ENCODE peak calls at places on chromosomes 4 and X, in five cellular contexts. One of them, this sample, is unnamed.

GRCh38 chrX:39619182-39620009 is 478.4 kb downstream of the BCOR start:
- DNase-seq in NCI-H510A: peak
- DNase-seq in activated gamma-delta T cell treated with Interleukin-2 at 50 U/mL for 16 hours: no peak
- DNase-seq in NCI-H1417: no peak
- DNase-seq in heart right ventricle: no peak
- DNase-seq in this sample: no peak

GRCh38 chr4:8322794-8323704 is 53.5 kb downstream of the HTRA3 start:
- DNase-seq in heart right ventricle: no peak
- DNase-seq in NCI-H510A: no peak
- DNase-seq in NCI-H1417: no peak
- DNase-seq in activated gamma-delta T cell treated with Interleukin-2 at 50 U/mL for 16 hours: peak
- DNase-seq in this sample: no peak

GRCh38 chr4:40307627-40308497 is 27.3 kb upstream of the CHRNA9 start:
- DNase-seq in NCI-H510A: no peak
- DNase-seq in heart right ventricle: peak
- DNase-seq in NCI-H1417: no peak
- DNase-seq in activated gamma-delta T cell treated with Interleukin-2 at 50 U/mL for 16 hours: peak
- DNase-seq in this sample: no peak

GRCh38 chrX:92283298-92283697 is 504.1 kb downstream of the PCDH11X start:
- DNase-seq in activated gamma-delta T cell treated with Interleukin-2 at 50 U/mL for 16 hours: no peak
- DNase-seq in heart right ventricle: no peak
- DNase-seq in NCI-H510A: no peak
- DNase-seq in NCI-H1417: no peak
- DNase-seq in this sample: no peak

GRCh38 chrX:114619874-114620273 is 36.0 kb downstream of the HTR2C start:
- DNase-seq in heart right ventricle: no peak
- DNase-seq in NCI-H1417: no peak
- DNase-seq in activated gamma-delta T cell treated with Interleukin-2 at 50 U/mL for 16 hours: no peak
- DNase-seq in NCI-H510A: no peak
- DNase-seq in this sample: peak

GRCh38 chr4:90582087-90582486 is 454.9 kb downstream of the CCSER1 start:
- DNase-seq in NCI-H510A: no peak
- DNase-seq in heart right ventricle: no peak
- DNase-seq in NCI-H1417: no peak
- DNase-seq in activated gamma-delta T cell treated with Interleukin-2 at 50 U/mL for 16 hours: no peak
- DNase-seq in this sample: no peak

GRCh38 chr4:147772459-147772969 is 40.6 kb downstream of the ARHGAP10 start:
- DNase-seq in NCI-H510A: no peak
- DNase-seq in heart right ventricle: no peak
- DNase-seq in NCI-H1417: no peak
- DNase-seq in activated gamma-delta T cell treated with Interleukin-2 at 50 U/mL for 16 hours: no peak
- DNase-seq in this sample: peak

GRCh38 chrX:54785901-54786300 is 12.2 kb downstream of the ITIH6 start:
- DNase-seq in NCI-H1417: no peak
- DNase-seq in NCI-H510A: no peak
- DNase-seq in activated gamma-delta T cell treated with Interleukin-2 at 50 U/mL for 16 hours: no peak
- DNase-seq in heart right ventricle: no peak
- DNase-seq in this sample: no peak

GRCh38 chrX:53440101-53440500 is 5.9 kb upstream of the HSD17B10 start:
- DNase-seq in activated gamma-delta T cell treated with Interleukin-2 at 50 U/mL for 16 hours: no peak
- DNase-seq in heart right ventricle: no peak
- DNase-seq in NCI-H510A: peak
- DNase-seq in NCI-H1417: peak
- DNase-seq in this sample: no peak

GRCh38 chrX:45851434-45851991 is 650.8 kb upstream of the DIPK2B start:
- DNase-seq in NCI-H1417: peak
- DNase-seq in activated gamma-delta T cell treated with Interleukin-2 at 50 U/mL for 16 hours: peak
- DNase-seq in heart right ventricle: no peak
- DNase-seq in NCI-H510A: peak
- DNase-seq in this sample: peak

GRCh38 chrX:64792598-64793337 is 183.5 kb downstream of the ZC4H2 start:
- DNase-seq in activated gamma-delta T cell treated with Interleukin-2 at 50 U/mL for 16 hours: no peak
- DNase-seq in heart right ventricle: no peak
- DNase-seq in NCI-H510A: no peak
- DNase-seq in NCI-H1417: no peak
- DNase-seq in this sample: no peak

GRCh38 chrX:40074959-40075332 is 22.8 kb downstream of the BCOR start:
- DNase-seq in NCI-H510A: no peak
- DNase-seq in heart right ventricle: no peak
- DNase-seq in activated gamma-delta T cell treated with Interleukin-2 at 50 U/mL for 16 hours: no peak
- DNase-seq in NCI-H1417: no peak
- DNase-seq in this sample: no peak

GRCh38 chr4:492412-492811 is 6.5 kb downstream of the ZNF721 start:
- DNase-seq in NCI-H510A: no peak
- DNase-seq in NCI-H1417: no peak
- DNase-seq in activated gamma-delta T cell treated with Interleukin-2 at 50 U/mL for 16 hours: no peak
- DNase-seq in heart right ventricle: no peak
- DNase-seq in this sample: no peak

GRCh38 chr4:185396724-185397402 is at the start of gene ANKRD37:
- DNase-seq in NCI-H510A: peak
- DNase-seq in NCI-H1417: peak
- DNase-seq in heart right ventricle: peak
- DNase-seq in activated gamma-delta T cell treated with Interleukin-2 at 50 U/mL for 16 hours: no peak
- DNase-seq in this sample: peak

GRCh38 chr4:104897297-104897645 is 249.4 kb upstream of the TET2 start:
- DNase-seq in NCI-H1417: no peak
- DNase-seq in activated gamma-delta T cell treated with Interleukin-2 at 50 U/mL for 16 hours: no peak
- DNase-seq in NCI-H510A: no peak
- DNase-seq in heart right ventricle: no peak
- DNase-seq in this sample: no peak

GRCh38 chr4:100742045-100742444 is 224.2 kb upstream of the EMCN start:
- DNase-seq in activated gamma-delta T cell treated with Interleukin-2 at 50 U/mL for 16 hours: no peak
- DNase-seq in NCI-H510A: no peak
- DNase-seq in NCI-H1417: no peak
- DNase-seq in heart right ventricle: no peak
- DNase-seq in this sample: peak

GRCh38 chr4:56388311-56388710 is 1.0 kb upstream of the AASDH start:
- DNase-seq in NCI-H510A: no peak
- DNase-seq in NCI-H1417: no peak
- DNase-seq in heart right ventricle: no peak
- DNase-seq in activated gamma-delta T cell treated with Interleukin-2 at 50 U/mL for 16 hours: no peak
- DNase-seq in this sample: no peak

This sample was measured in kidney glomerular epithelial cell.